ENCODE peak calls at places on chromosome 5, in eight cellular contexts. G is activated naive CD4-positive, alpha-beta T cell treated with anti-CD3 and anti-CD28 coated beads, Interleukin-2, amount 10 ng/mL, durations not matched to agents 7 days and 5 days; F is NCI-H1694; S is tibial artery; O is activated T-helper 2 cell treated with anti-CD3 and anti-CD28 coated beads, Interferon-gamma antibody, Interleukin-2, Interleukin-4, amounts not matched to agents 10 μg/mL and 5 μg/mL and 100 μg/mL, durations not matched to agents 14 hours and 24 hours and 36 hours; I is SJSA1; M is stimulated activated CD4-positive, alpha-beta T cell treated with anti-CD3 and anti-CD28 coated beads, Interleukin-1b, Interleukin-23, amount 100 ng/mL, for 24 hours; H is amygdala. Z is an unnamed sample.

GRCh38 chr5:68289576-68289975 is 74.0 kb downstream of the PIK3R1 start:
- DNase-seq in O (no peak), S (no peak), M (no peak), F (no peak), H (no peak), I (no peak), G (no peak), Z (no peak)

GRCh38 chr5:143016777-143017374 is 246.7 kb downstream of the ARHGAP26 start:
- DNase-seq in S (peak), H (no peak), F (peak), I (peak), G (peak), O (no peak), M (no peak), Z (no peak)

GRCh38 chr5:2626572-2626971 is 124.9 kb downstream of the IRX2 start:
- DNase-seq in O (no peak), I (no peak), H (no peak), G (no peak), M (no peak), F (no peak), S (no peak), Z (no peak)

GRCh38 chr5:84438456-84438855 is 53.8 kb upstream of the EDIL3 start:
- DNase-seq in F (no peak), M (no peak), G (no peak), O (no peak), H (no peak), S (no peak), I (no peak), Z (no peak)

GRCh38 chr5:169906745-169907649 is 73.3 kb downstream of the INSYN2B start:
- DNase-seq in G (no peak), M (no peak), I (no peak), O (no peak), S (no peak), H (no peak), F (no peak), Z (no peak)

GRCh38 chr5:14870347-14871083 is 1.1 kb downstream of the ANKH start:
- DNase-seq in G (peak), H (no peak), I (no peak), O (peak), F (peak), M (no peak), S (no peak), Z (no peak)

GRCh38 chr5:72598461-72599433 is 91.5 kb upstream of the ZNF366 start:
- DNase-seq in O (no peak), I (peak), H (no peak), S (no peak), G (no peak), M (no peak), F (no peak), Z (no peak)

GRCh38 chr5:157072508-157072907 is 13.6 kb upstream of the HAVCR1 start:
- DNase-seq in M (no peak), O (no peak), I (no peak), S (no peak), H (no peak), F (no peak), G (peak), Z (no peak)

GRCh38 chr5:89343666-89344065 is 460.7 kb upstream of the MEF2C start:
- DNase-seq in S (no peak), G (no peak), I (no peak), F (no peak), O (no peak), M (no peak), H (no peak), Z (no peak)

GRCh38 chr5:172189693-172190296 is 1.8 kb upstream of the STK10 start:
- DNase-seq in H (no peak), M (no peak), F (no peak), O (no peak), I (no peak), S (no peak), G (no peak), Z (no peak)

GRCh38 chr5:88034520-88034919 is 234.1 kb downstream of the TMEM161B start:
- DNase-seq in H (no peak), G (no peak), M (no peak), O (no peak), I (no peak), S (no peak), F (no peak), Z (no peak)

GRCh38 chr5:177479774-177480173 is 6.3 kb upstream of the DBN1 start:
- DNase-seq in H (no peak), M (no peak), G (no peak), S (no peak), I (no peak), O (no peak), F (no peak), Z (no peak)

GRCh38 chr5:132371603-132371994 is 2.1 kb downstream of the SLC22A5 start:
- DNase-seq in G (no peak), I (no peak), M (no peak), S (no peak), F (no peak), H (no peak), O (no peak), Z (no peak)

GRCh38 chr5:179334017-179334765 is 11.1 kb downstream of the ADAMTS2 start:
- DNase-seq in I (no peak), M (no peak), O (no peak), S (no peak), G (no peak), H (no peak), F (no peak), Z (no peak)

GRCh38 chr5:61293051-61293450 is 39.0 kb upstream of the ZSWIM6 start:
- DNase-seq in S (no peak), O (no peak), H (no peak), I (no peak), G (no peak), F (no peak), M (no peak), Z (no peak)

GRCh38 chr5:93192107-93192506 is 388.9 kb downstream of the NR2F1-AS1 start:
- DNase-seq in G (no peak), S (no peak), O (no peak), M (no peak), H (no peak), I (peak), F (no peak), Z (no peak)

GRCh38 chr5:177552839-177553455 is 1.4 kb downstream of the FAM193B start:
- DNase-seq in F (no peak), G (no peak), S (no peak), M (no peak), H (no peak), I (no peak), O (no peak), Z (no peak)

GRCh38 chr5:95219411-95219810 is 65.5 kb downstream of the MCTP1 start:
- DNase-seq in G (no peak), I (no peak), M (no peak), S (no peak), O (no peak), H (no peak), F (no peak), Z (no peak)